ENCODE peak calls at places on chromosomes 6 and 20, in seven cellular contexts. N is CD8-positive, alpha-beta T cell; D is adrenal gland; E is uterus; I is thyroid gland; C is fibroblast of lung; W is spleen. R is an unnamed sample.

GRCh38 chr6:43368517-43369160 is 808 bp downstream of the ZNF318 start:
- DNase-seq in D (peak), W (peak), E (peak), N (no peak), I (peak), C (peak), R (no peak)

GRCh38 chr6:52566201-52566600 is 10.7 kb downstream of the TRAM2 start:
- DNase-seq in E (no peak), W (no peak), I (no peak), C (no peak), D (no peak), N (no peak), R (no peak)

GRCh38 chr6:96816182-96816888 is 20.9 kb downstream of the GPR63 start:
- DNase-seq in N (no peak), D (no peak), I (no peak), W (no peak), E (no peak), C (peak), R (peak)

GRCh38 chr6:168042426-168043192 is 36.4 kb downstream of the FRMD1 start:
- DNase-seq in C (no peak), W (peak), D (no peak), I (no peak), N (no peak), E (no peak), R (no peak)

GRCh38 chr6:145895802-145896201 is 68.4 kb downstream of the SHPRH start:
- DNase-seq in C (peak), D (no peak), N (no peak), I (no peak), W (no peak), E (no peak), R (no peak)

GRCh38 chr6:55040102-55040848 is 134.0 kb upstream of the HCRTR2 start:
- DNase-seq in W (no peak), I (no peak), C (peak), N (no peak), E (no peak), D (no peak), R (no peak)

GRCh38 chr6:79718509-79719247 is 87.5 kb downstream of the SH3BGRL2 start:
- DNase-seq in D (no peak), I (no peak), E (no peak), W (no peak), N (no peak), C (peak), R (no peak)

GRCh38 chr6:147509900-147510299 is 1.4 kb downstream of the SAMD5 start:
- DNase-seq in E (no peak), D (no peak), I (no peak), N (no peak), C (no peak), W (no peak), R (no peak)

GRCh38 chr20:63210011-63210605 is 5.8 kb downstream of the YTHDF1 start:
- DNase-seq in C (no peak), D (no peak), E (no peak), N (no peak), W (no peak), I (no peak), R (no peak)

GRCh38 chr6:24876496-24877465 is 59.0 kb downstream of the RIPOR2 start:
- DNase-seq in I (no peak), C (no peak), D (no peak), E (no peak), W (no peak), N (no peak), R (no peak)

GRCh38 chr6:150325093-150325772 is 43.6 kb upstream of the IYD start:
- DNase-seq in D (no peak), E (no peak), I (peak), C (no peak), N (no peak), W (no peak), R (no peak)

DNA sequence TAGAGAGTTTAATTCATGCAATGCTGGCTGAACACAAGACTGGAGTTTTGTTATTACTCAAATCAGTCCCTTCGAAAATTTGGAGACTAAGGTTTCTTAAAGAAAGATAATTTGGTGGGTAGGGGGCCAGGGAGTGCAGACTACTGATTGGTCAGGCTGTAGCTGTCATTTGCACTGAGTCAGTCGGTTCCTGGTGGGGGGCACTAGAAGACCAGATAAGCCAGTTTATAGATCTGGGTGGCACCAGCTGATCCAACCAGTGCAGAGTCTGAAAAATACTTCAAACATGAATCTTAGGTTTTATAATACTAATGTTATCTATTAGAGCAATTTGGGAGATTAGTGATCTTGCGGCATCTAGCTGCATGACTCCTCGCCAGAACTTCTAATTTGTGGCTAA is 530.7 kb downstream of the NKAIN2 start:
- DNase-seq in N (no peak), D (no peak), W (no peak), I (peak), C (no peak), E (no peak), R (no peak)
- TF ChIP-seq CTCF in N (no peak), D (no peak), W (no peak), I (no peak), C (no peak), E (no peak), R (no peak)

GRCh38 chr6:129884211-129884610 is 23.1 kb upstream of the TMEM244 start:
- DNase-seq in E (no peak), C (no peak), N (no peak), I (no peak), D (no peak), W (no peak), R (no peak)
- H3K4me3 ChIP-seq in E (no peak), C (no peak), N (no peak), I (no peak), D (no peak), W (no peak), R (no peak)

GRCh38 chr20:59452856-59453255 is 151.5 kb upstream of the PHACTR3 start:
- DNase-seq in D (no peak), C (no peak), W (peak), I (no peak), E (no peak), N (no peak), R (no peak)

GRCh38 chr20:59458645-59459044 is 145.7 kb upstream of the PHACTR3 start:
- DNase-seq in E (no peak), W (peak), N (no peak), I (no peak), C (no peak), D (no peak), R (no peak)

GRCh38 chr20:59456342-59457132 is 147.8 kb upstream of the PHACTR3 start:
- DNase-seq in I (no peak), W (peak), C (no peak), E (no peak), N (no peak), D (no peak), R (no peak)

GRCh38 chr20:59453634-59454241 is 150.6 kb upstream of the PHACTR3 start:
- DNase-seq in E (no peak), I (no peak), W (peak), D (no peak), C (no peak), N (no peak), R (no peak)

DNA sequence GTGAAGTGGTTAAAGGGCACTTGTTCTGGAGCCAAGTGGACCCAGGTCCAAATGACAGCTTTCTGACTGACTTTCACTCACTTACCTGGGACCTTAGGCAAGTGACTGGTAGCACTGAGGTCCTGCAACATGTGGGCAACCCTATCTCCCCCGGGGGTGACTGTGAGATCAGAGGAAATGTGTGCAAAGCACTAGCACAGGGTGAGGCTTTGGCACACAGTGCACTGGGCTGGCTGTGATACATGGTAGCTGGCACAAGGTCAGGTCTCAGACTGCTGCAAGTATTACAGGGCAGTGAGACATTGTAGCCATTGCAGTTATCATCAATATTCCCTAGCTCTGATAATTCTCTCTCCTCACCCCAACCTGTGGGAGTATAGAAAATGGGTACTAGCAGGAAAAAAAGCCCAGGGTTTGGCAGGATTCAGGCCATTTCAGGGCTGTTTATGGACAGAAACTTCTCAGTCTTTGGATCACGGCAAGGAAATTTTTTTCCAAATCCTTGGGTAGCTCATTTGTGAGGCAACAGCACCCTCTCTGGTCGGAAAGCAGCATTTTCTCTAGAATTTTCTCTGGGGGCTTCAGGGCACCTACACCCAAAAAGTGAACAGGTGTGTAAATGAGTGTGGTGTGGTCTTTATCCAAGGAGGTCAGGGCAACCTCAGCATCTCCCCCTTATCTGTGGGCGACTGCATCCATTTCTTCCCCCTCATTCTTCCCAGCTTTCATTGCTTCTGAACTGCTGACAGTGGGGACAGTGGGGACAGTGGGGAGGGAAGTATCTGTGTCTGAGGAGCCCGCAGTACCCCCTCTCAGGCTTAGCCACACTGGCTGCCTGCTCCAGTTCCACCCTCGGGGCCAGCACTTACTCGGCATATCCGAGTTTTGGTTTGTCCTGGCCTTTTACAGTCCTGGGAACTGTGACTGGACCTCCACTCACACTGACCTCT is 148.7 kb upstream of the PHACTR3 start:
- DNase-seq in I (peak), N (no peak), C (peak), E (no peak), W (peak), D (peak), R (no peak)
- TF ChIP-seq CTCF in I (peak), N (peak), C (peak), E (peak), W (no peak), D (peak), R (peak)

GRCh38 chr20:54220722-54221121 is 12.8 kb downstream of the PFDN4 start:
- DNase-seq in C (no peak), D (no peak), I (no peak), W (no peak), N (no peak), E (no peak), R (no peak)

GRCh38 chr20:54219751-54220426 is 12.0 kb downstream of the PFDN4 start:
- DNase-seq in E (no peak), W (no peak), N (no peak), I (no peak), D (no peak), C (peak), R (no peak)

GRCh38 chr20:54221996-54222890 is 14.4 kb downstream of the PFDN4 start:
- DNase-seq in D (no peak), I (no peak), E (no peak), W (no peak), N (no peak), C (no peak), R (no peak)

GRCh38 chr20:54223285-54223684 is 15.4 kb downstream of the PFDN4 start:
- DNase-seq in C (no peak), N (no peak), E (no peak), I (no peak), D (no peak), W (no peak), R (no peak)

DNA sequence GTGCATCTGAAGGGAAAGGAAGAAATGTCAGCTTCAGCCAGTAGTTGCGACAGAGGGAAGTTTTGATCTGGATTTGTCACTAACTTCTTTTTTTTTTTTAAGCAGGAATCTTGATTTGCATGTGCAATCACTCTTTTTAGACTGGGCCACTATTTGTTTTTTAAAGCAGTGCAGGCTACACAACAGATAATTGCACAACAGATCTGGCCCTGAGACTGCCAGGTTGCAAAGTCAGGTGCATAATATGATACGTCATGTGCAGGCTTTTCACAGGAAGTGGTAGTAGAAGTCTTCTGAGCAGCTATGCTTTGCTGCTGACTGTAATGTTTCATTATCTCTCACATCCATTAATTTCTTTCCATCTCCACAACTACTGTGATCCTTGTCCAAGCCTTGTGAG is 13.5 kb downstream of the PFDN4 start:
- DNase-seq in N (no peak), I (no peak), C (no peak), W (no peak), E (no peak), D (no peak), R (no peak)
- H3K4me3 ChIP-seq in N (no peak), I (no peak), C (no peak), W (no peak), E (no peak), D (no peak), R (no peak)

R was measured in retinal pigment epithelial cell.